ENCODE peak calls at places on chromosomes 5 and 9, in eight cellular contexts. J, E, R, D, C, X, M and O are unnamed samples.

GRCh38 chr9:36386396-36386795 is 13.7 kb downstream of the RNF38 start:
- DNase-seq in C (no peak), X (no peak), M (no peak), R (no peak), J (no peak), E (no peak), D (no peak), O (peak; percentile 44)

GRCh38 chr9:80146466-80146865 is 574.7 kb downstream of the TLE4 start:
- DNase-seq in J (no peak), M (no peak), X (no peak), R (no peak), C (no peak), E (no peak), D (no peak), O (peak; percentile 20)

GRCh38 chr5:180629703-180630382 is 19.6 kb downstream of the FLT4 start:
- DNase-seq in D (no peak), E (no peak), R (no peak), X (no peak), C (no peak), J (no peak), M (no peak), O (no peak)

GRCh38 chr5:176850371-176851245 is 40.2 kb downstream of the UNC5A start:
- DNase-seq in R (no peak), E (no peak), M (no peak), D (no peak), J (no peak), X (no peak), C (no peak), O (no peak)

GRCh38 chr5:154771383-154771901 is 16.3 kb downstream of the LARP1 start:
- DNase-seq in E (no peak), J (no peak), M (no peak), R (no peak), X (no peak), C (peak; percentile 23), D (peak; percentile 29), O (peak; percentile 92)

GRCh38 chr5:172887735-172888134 is 53.7 kb downstream of the ERGIC1 start:
- DNase-seq in C (no peak), X (peak; percentile 30), D (no peak), M (peak; percentile 89), E (no peak), R (no peak), J (no peak), O (peak; percentile 98)

GRCh38 chr5:128413356-128413755 is 124.7 kb downstream of the FBN2 start:
- DNase-seq in X (no peak), E (no peak), R (no peak), J (no peak), C (no peak), D (no peak), M (no peak), O (peak; percentile 78)

GRCh38 chr5:128101676-128102075 is 18.1 kb downstream of the SLC12A2 start:
- DNase-seq in D (no peak), E (no peak), J (no peak), R (no peak), X (no peak), C (no peak), M (no peak), O (peak; percentile 33)

GRCh38 chr9:41229408-41230401 is 40.6 kb upstream of the ZNG1F start:
- DNase-seq in M (no peak), E (no peak), D (no peak), C (no peak), R (no peak), X (no peak), J (peak; percentile 53), O (peak; percentile 22)

GRCh38 chr9:107671588-107671987 is 182.0 kb upstream of the KLF4 start:
- DNase-seq in M (no peak), E (no peak), J (no peak), C (no peak), X (no peak), D (no peak), R (no peak), O (no peak)

GRCh38 chr9:86838883-86839497 is 108.3 kb downstream of the GAS1 start:
- DNase-seq in C (no peak), M (peak; percentile 45), D (no peak), E (no peak), R (no peak), J (no peak), X (no peak), O (no peak)

GRCh38 chr9:75039804-75040203 is 11.7 kb upstream of the CARNMT1 start:
- DNase-seq in J (no peak), X (no peak), C (no peak), M (no peak), R (no peak), D (no peak), E (no peak), O (no peak)

GRCh38 chr5:159207616-159208507 is 1.5 kb downstream of the RNF145 start:
- DNase-seq in M (peak; percentile 74), R (peak; percentile 48), E (peak; percentile 61), D (peak; percentile 78), C (peak; percentile 75), X (peak; percentile 73), J (peak; percentile 81), O (peak; percentile 84)

GRCh38 chr5:151772029-151772867 is 494 bp downstream of the G3BP1 start:
- DNase-seq in D (peak; percentile 36), C (peak; percentile 51), E (peak; percentile 45), J (peak; percentile 68), R (peak; percentile 25), M (peak; percentile 35), X (no peak), O (peak; percentile 49)

GRCh38 chr9:5450360-5451051 is at the start of gene CD274:
- DNase-seq in E (peak; percentile 93), J (peak; percentile 97), R (peak; percentile 88), C (peak; percentile 71), D (peak; percentile 96), X (peak; percentile 51), M (peak; percentile 86), O (peak; percentile 96)

GRCh38 chr5:126920291-126920690 is 110.1 kb downstream of the MARCHF3 start:
- DNase-seq in C (peak; percentile 64), R (no peak), E (no peak), M (no peak), X (no peak), J (no peak), D (no peak), O (peak; percentile 50)

GRCh38 chr5:69432412-69433206 is 17.7 kb downstream of the MARVELD2 start:
- DNase-seq in M (no peak), R (no peak), C (no peak), X (no peak), J (no peak), E (no peak), D (no peak), O (no peak)

GRCh38 chr5:132961887-132962286 is 1.5 kb downstream of the AFF4 start:
- DNase-seq in D (no peak), C (peak; percentile 16), R (no peak), E (no peak), X (no peak), M (no peak), J (no peak), O (peak; percentile 77)

GRCh38 chr5:96081276-96081858 is 119.7 kb upstream of the ELL2 start:
- DNase-seq in D (no peak), X (no peak), R (no peak), E (no peak), M (no peak), J (no peak), C (no peak), O (no peak)

GRCh38 chr5:149375434-149375833 is 3.7 kb downstream of the IL17B start:
- DNase-seq in D (no peak), X (no peak), M (no peak), E (no peak), C (no peak), J (no peak), R (no peak), O (no peak)

GRCh38 chr5:138149530-138149929 is 10.3 kb upstream of the NME5 start:
- DNase-seq in M (no peak), X (no peak), C (no peak), E (no peak), D (no peak), R (no peak), J (no peak), O (peak; percentile 8)

GRCh38 chr5:763998-764781 is 20.3 kb downstream of the ZDHHC11B start:
- DNase-seq in R (no peak), X (no peak), C (no peak), E (no peak), J (peak; percentile 43), D (peak; percentile 10), M (no peak), O (no peak)

GRCh38 chr5:140633081-140633471 is at the start of gene CD14:
- DNase-seq in M (no peak), X (no peak), C (peak; percentile 38), D (peak; percentile 52), R (no peak), J (peak; percentile 85), E (peak; percentile 24), O (peak; percentile 33)

GRCh38 chr5:7926296-7926695 is 57.3 kb downstream of the MTRR start:
- DNase-seq in R (no peak), M (no peak), C (no peak), E (no peak), J (no peak), X (no peak), D (no peak), O (peak; percentile 94)